ENCODE peak calls at places on chromosomes 3 and 15, in seven cellular contexts. K is nucleus accumbens; R is T1000; B is anterior cingulate cortex; Q is Karpas-422; H is NCI-H524; X is stimulated activated CD8-positive, alpha-beta memory T cell treated with anti-CD3 and anti-CD28 coated beads, Interleukin-12 subunit alpha, Interleukin-12 subunit beta, amount 100 ng/mL, for 1 hour. V is an unnamed sample.

GRCh38 chr3:71581451-71581980 is 2.0 kb downstream of the FOXP1 start:
- DNase-seq in K (peak), R (no peak), B (no peak), Q (peak), H (no peak), X (peak), V (peak)

GRCh38 chr15:90234519-90234988 is 545 bp downstream of the GDPGP1 start:
- DNase-seq in K (no peak), R (no peak), B (no peak), Q (no peak), H (no peak), X (no peak), V (peak)

GRCh38 chr15:90427185-90427584 is 39.1 kb downstream of the IQGAP1 start:
- DNase-seq in K (no peak), R (no peak), B (no peak), Q (no peak), H (no peak), X (no peak), V (no peak)

GRCh38 chr3:133472242-133472641 is 72.4 kb downstream of the BFSP2 start:
- DNase-seq in K (no peak), R (no peak), B (no peak), Q (peak), H (peak), X (no peak), V (peak)

GRCh38 chr15:96180062-96180745 is 150.3 kb upstream of the NR2F2 start:
- DNase-seq in K (no peak), R (no peak), B (no peak), Q (no peak), H (no peak), X (no peak), V (no peak)

GRCh38 chr15:77016321-77016695 is 21.4 kb downstream of the PSTPIP1 start:
- DNase-seq in K (no peak), R (no peak), B (no peak), Q (no peak), H (no peak), X (no peak), V (no peak)

GRCh38 chr15:58387130-58387529 is 44.7 kb upstream of the LIPC start:
- DNase-seq in K (no peak), R (no peak), B (no peak), Q (no peak), H (no peak), X (no peak), V (no peak)

GRCh38 chr3:99920530-99921376 is 103.1 kb downstream of the CMSS1 start:
- DNase-seq in K (peak), R (no peak), B (no peak), Q (no peak), H (no peak), X (no peak), V (peak)

GRCh38 chr15:101326026-101326315 is 30.9 kb upstream of the SNRPA1 start:
- DNase-seq in K (no peak), R (no peak), B (no peak), Q (no peak), H (no peak), X (no peak), V (no peak)

GRCh38 chr15:62950455-62950854 is 92.1 kb upstream of the TPM1 start:
- DNase-seq in K (no peak), R (no peak), B (no peak), Q (no peak), H (peak), X (no peak), V (no peak)

GRCh38 chr15:64637412-64637811 is 138.0 kb downstream of the RBPMS2 start:
- DNase-seq in K (no peak), R (no peak), B (no peak), Q (no peak), H (no peak), X (no peak), V (no peak)

GRCh38 chr3:119643528-119643927 is 16.9 kb downstream of the POPDC2 start:
- DNase-seq in K (no peak), R (no peak), B (no peak), Q (no peak), H (no peak), X (no peak), V (no peak)

GRCh38 chr15:60720493-60721231 is 241.7 kb upstream of the ICE2 start:
- DNase-seq in K (no peak), R (no peak), B (no peak), Q (peak), H (no peak), X (no peak), V (no peak)

GRCh38 chr3:132211896-132212295 is 105.3 kb upstream of the ACP3 start:
- DNase-seq in K (no peak), R (no peak), B (no peak), Q (no peak), H (no peak), X (no peak), V (no peak)

GRCh38 chr15:40873625-40874561 is at the start of gene RHOV:
- DNase-seq in K (peak), R (no peak), B (peak), Q (peak), H (peak), X (peak), V (peak)